ENCODE peak calls at places on chromosomes 16 and 17, in four cellular contexts. I is AG04450, L is AG09309, W is endodermal cell. X is an unnamed sample.

GRCh38 chr16:16010194-16010593 is 60.8 kb downstream of the ABCC1 start:
- DNase-seq in I (no peak), W (no peak), L (no peak), X (no peak)

GRCh38 chr17:81453712-81454111 is 58.5 kb downstream of the BAHCC1 start:
- DNase-seq in I (no peak), L (no peak), W (no peak), X (no peak)

GRCh38 chr16:86531193-86531550 is 20.8 kb downstream of the FOXF1 start:
- DNase-seq in L (no peak), W (peak; percentile 42), I (no peak), X (peak; percentile 47)

GRCh38 chr17:70168979-70169706 is at the start of gene KCNJ2:
- DNase-seq in L (peak; percentile 4), W (peak; percentile 98), I (no peak), X (peak; percentile 55)

GRCh38 chr17:77087650-77088454 is 52.9 kb upstream of the SEC14L1 start:
- DNase-seq in L (no peak), W (no peak), I (no peak), X (no peak)

GRCh38 chr17:156094-156621 is 18.8 kb downstream of the SCGB1C2 start:
- DNase-seq in L (no peak), I (no peak), W (no peak), X (no peak)

GRCh38 chr16:50526249-50526648 is 21.9 kb upstream of the NKD1 start:
- DNase-seq in L (no peak), W (no peak), I (no peak), X (no peak)

GRCh38 chr17:81523139-81524062 is 4.8 kb upstream of the FSCN2 start:
- DNase-seq in I (no peak), L (peak; percentile 45), W (peak; percentile 95), X (no peak)

GRCh38 chr16:6600167-6600566 is 732.5 kb upstream of the RBFOX1 start:
- DNase-seq in W (no peak), I (no peak), L (no peak), X (no peak)

GRCh38 chr16:56824335-56824734 is 40.7 kb upstream of the SLC12A3 start:
- DNase-seq in I (no peak), W (no peak), L (no peak), X (peak; percentile 9)

GRCh38 chr17:1110844-1111598 is 68.8 kb downstream of the ABR start:
- DNase-seq in L (peak; percentile 49), I (peak; percentile 38), W (peak; percentile 88), X (peak; percentile 90)

GRCh38 chr16:80285089-80285488 is 255.7 kb upstream of the DYNLRB2 start:
- DNase-seq in I (peak; percentile 47), L (no peak), W (no peak), X (peak; percentile 81)

GRCh38 chr17:67386965-67387551 is 10.0 kb downstream of the PITPNC1 start:
- DNase-seq in I (no peak), L (no peak), W (peak; percentile 92), X (peak; percentile 59)

GRCh38 chr16:84982434-84982833 is 28.9 kb downstream of the ZDHHC7 start:
- DNase-seq in W (no peak), I (no peak), L (no peak), X (no peak)

GRCh38 chr16:82715833-82716232 is 89.1 kb downstream of the CDH13 start:
- DNase-seq in I (no peak), W (peak; percentile 59), L (peak; percentile 14), X (no peak)

GRCh38 chr16:47320546-47321315 is 140.1 kb downstream of the ITFG1 start:
- DNase-seq in L (no peak), W (no peak), I (no peak), X (no peak)

GRCh38 chr17:81509687-81510523 is 2.7 kb downstream of the ACTG1 start:
- DNase-seq in I (no peak), L (no peak), W (peak; percentile 55), X (peak; percentile 46)

GRCh38 chr17:7081341-7082062 is 1.5 kb upstream of the CLEC10A start:
- DNase-seq in W (no peak), I (no peak), L (no peak), X (no peak)

GRCh38 chr17:52376137-52376536 is 217.6 kb upstream of the CA10 start:
- DNase-seq in W (peak; percentile 74), I (no peak), L (no peak), X (no peak)

GRCh38 chr17:78185981-78186688 is 717 bp downstream of the TK1 start:
- DNase-seq in W (peak; percentile 82), L (no peak), I (no peak), X (peak; percentile 37)

GRCh38 chr17:12514596-12514995 is 151.1 kb upstream of the MYOCD start:
- DNase-seq in L (no peak), W (no peak), I (no peak), X (no peak)

GRCh38 chr16:89035013-89035697 is 58.1 kb upstream of the CBFA2T3 start:
- DNase-seq in W (no peak), I (no peak), L (no peak), X (no peak)

GRCh38 chr17:35811759-35812158 is 2.5 kb downstream of the TAF15 start:
- DNase-seq in L (no peak), W (no peak), I (no peak), X (no peak)

GRCh38 chr16:10964891-10965326 is 20.5 kb downstream of the CLEC16A start:
- DNase-seq in L (no peak), W (no peak), I (no peak), X (peak; percentile 21)

GRCh38 chr16:63192969-63193368 is 1156.7 kb upstream of the CDH8 start:
- DNase-seq in I (no peak), L (no peak), W (no peak), X (no peak)

GRCh38 chr16:10622036-10622921 is 41.9 kb upstream of the EMP2 start:
- DNase-seq in L (no peak), W (peak; percentile 83), I (no peak), X (no peak)

GRCh38 chr17:62644487-62645173 is 17.2 kb downstream of the MRC2 start:
- DNase-seq in W (peak; percentile 87), L (no peak), I (no peak), X (no peak)

GRCh38 chr17:82961366-82962162 is 117.8 kb upstream of the METRNL start:
- DNase-seq in I (no peak), W (no peak), L (no peak), X (no peak)

GRCh38 chr16:30767767-30768465 is 5.8 kb downstream of the RNF40 start:
- DNase-seq in I (no peak), W (no peak), L (no peak), X (no peak)

GRCh38 chr17:83062818-83063671 is 16.4 kb upstream of the METRNL start:
- DNase-seq in I (no peak), W (peak; percentile 37), L (no peak), X (no peak)

GRCh38 chr16:68782198-68783174 is 45.4 kb downstream of the CDH1 start:
- DNase-seq in I (no peak), W (no peak), L (no peak), X (no peak)

GRCh38 chr16:89548344-89549006 is 12.0 kb upstream of the RPL13 start:
- DNase-seq in W (no peak), I (no peak), L (no peak), X (no peak)

GRCh38 chr17:7354262-7354781 is 634 bp upstream of the TMEM95 start:
- DNase-seq in I (no peak), W (no peak), L (no peak), X (peak; percentile 71)

GRCh38 chr17:19937522-19937921 is 40.1 kb downstream of the AKAP10 start:
- DNase-seq in L (no peak), W (no peak), I (no peak), X (peak; percentile 26)

GRCh38 chr17:80955078-80955477 is 36.6 kb upstream of the CHMP6 start:
- DNase-seq in L (no peak), I (no peak), W (no peak), X (no peak)

GRCh38 chr17:81328925-81329278 is 33.8 kb upstream of the SLC38A10 start:
- DNase-seq in I (no peak), L (no peak), W (no peak), X (peak; percentile 13)

GRCh38 chr16:50467943-50468748 is 80.0 kb upstream of the NKD1 start:
- DNase-seq in W (peak; percentile 87), L (no peak), I (no peak), X (no peak)

GRCh38 chr17:63881935-63882601 is at the start of gene GH2:
- DNase-seq in L (no peak), W (peak; percentile 96), I (no peak), X (peak; percentile 64)
- H3K4me3 ChIP-seq in L (no peak within 1 kb of the TSS), W (no peak within 1 kb of the TSS), I (no peak within 1 kb of the TSS), X (no peak within 1 kb of the TSS)

DNA sequence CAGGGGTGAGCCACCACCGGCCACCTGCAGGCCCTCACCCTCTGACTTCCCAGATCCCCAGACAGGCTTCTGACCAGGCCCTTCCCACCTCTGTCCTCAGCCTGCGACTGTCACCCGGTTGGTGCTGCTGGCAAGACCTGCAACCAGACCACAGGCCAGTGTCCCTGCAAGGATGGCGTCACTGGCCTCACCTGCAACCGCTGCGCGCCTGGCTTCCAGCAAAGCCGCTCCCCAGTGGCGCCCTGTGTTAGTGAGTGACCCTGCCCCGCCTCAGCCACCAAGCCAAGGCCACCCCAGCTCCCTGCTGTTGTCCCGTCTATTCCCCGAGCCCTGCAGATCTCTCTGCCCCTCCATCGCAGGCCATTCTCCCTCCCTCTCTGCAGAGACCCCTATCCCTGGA is 1.8 kb downstream of the NTN3 start:
- DNase-seq in I (no peak), W (no peak), L (no peak), X (no peak)
- H3K4me3 ChIP-seq in I (no peak overlapping the region), W (no peak overlapping the region), L (no peak overlapping the region), X (no peak overlapping the region)

GRCh38 chr16:1959269-1960039 is at the start of gene NDUFB10:
- DNase-seq in I (peak; percentile 67), L (peak; percentile 47), W (peak; percentile 95), X (peak; percentile 93)

GRCh38 chr16:1958715-1959268 is 546 bp upstream of the NDUFB10 start:
- DNase-seq in W (no peak), L (no peak), I (no peak), X (no peak)

GRCh38 chr16:1961651-1962067 is 2.3 kb downstream of the NDUFB10 start:
- DNase-seq in W (peak; percentile 73), I (no peak), L (no peak), X (no peak)

GRCh38 chr16:1964046-1964505 is 550 bp downstream of the RPS2 start:
- DNase-seq in L (no peak), I (no peak), W (no peak), X (no peak)

DNA sequence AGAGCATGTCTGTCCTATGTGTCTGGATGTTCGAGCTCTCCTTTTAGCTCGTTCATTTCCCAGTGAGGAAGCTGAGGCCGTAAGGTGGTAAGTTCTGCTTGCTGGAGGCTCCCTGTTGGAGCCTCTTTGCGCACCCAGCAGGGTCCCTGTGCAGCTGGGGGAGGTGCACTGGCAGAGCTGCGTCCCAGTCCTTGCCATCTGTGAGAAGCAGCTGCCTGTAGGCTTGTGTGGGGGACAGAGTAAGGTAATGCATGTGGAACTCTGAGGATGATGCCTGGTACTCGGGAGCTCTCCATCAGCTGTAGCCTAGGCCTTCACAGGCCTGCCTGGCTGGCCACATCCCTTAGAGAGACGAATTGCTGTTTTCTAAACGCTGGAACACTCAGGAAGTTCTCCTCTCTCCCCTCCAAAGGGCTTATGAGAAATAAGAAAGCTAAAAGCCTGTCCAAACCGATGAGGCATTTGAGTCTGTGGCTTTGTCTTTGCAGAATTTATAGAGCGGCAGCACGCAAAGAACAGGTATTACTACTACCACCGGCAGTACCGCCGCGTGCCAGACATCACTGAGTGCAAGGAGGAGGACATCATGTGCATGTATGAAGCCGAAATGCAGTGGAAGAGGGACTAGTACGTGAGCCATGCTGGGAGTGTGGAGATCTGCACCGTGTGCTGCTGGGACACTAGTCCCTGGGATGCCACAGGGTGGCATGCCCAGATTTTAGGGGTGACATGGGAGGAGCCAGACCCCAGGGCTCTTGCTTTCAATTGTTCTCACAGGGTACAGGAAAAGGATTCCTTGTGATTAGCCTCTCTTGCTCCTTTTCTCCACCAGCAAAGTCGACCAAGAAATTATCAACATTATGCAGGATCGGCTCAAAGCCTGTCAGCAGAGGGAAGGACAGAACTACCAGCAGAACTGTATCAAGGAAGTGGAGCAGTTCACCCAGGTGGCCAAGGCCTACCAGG is 1.6 kb downstream of the NDUFB10 start:
- DNase-seq in W (peak; percentile 82), I (no peak), L (no peak), X (peak; percentile 50)
- H3K4me3 ChIP-seq in W (peak overlapping the region; percentile 85), I (peak overlapping the region; percentile 86), L (peak overlapping the region; percentile 81), X (peak overlapping the region; percentile 85)

GRCh38 chr17:39627717-39628516 is 1.2 kb downstream of the PPP1R1B start:
- DNase-seq in W (peak; percentile 83), I (no peak), L (no peak), X (no peak)
- H3K4me3 ChIP-seq in W (no peak overlapping the region), I (no peak overlapping the region), L (no peak overlapping the region), X (no peak overlapping the region)

X was measured in cardiac fibroblast.